ENCODE peak calls at places on chromosomes 16 and 17, in four cellular contexts. P is cardiac muscle cell; T is central memory CD4-positive, alpha-beta T cell; I is A549. Z is an unnamed sample.

GRCh38 chr16:77788196-77789084 is at the start of gene VAT1L:
- DNase-seq in I (peak; percentile 42), T (no peak), P (peak; percentile 53), Z (no peak)

GRCh38 chr16:80719573-80719972 is 84.8 kb downstream of the CDYL2 start:
- DNase-seq in P (no peak), T (no peak), I (no peak), Z (no peak)

GRCh38 chr17:31857920-31858646 is 961 bp downstream of the COPRS start:
- DNase-seq in P (no peak), I (no peak), T (no peak), Z (no peak)

GRCh38 chr16:50354629-50355456 is 13.9 kb downstream of the BRD7 start:
- DNase-seq in P (peak; percentile 23), I (no peak), T (peak; percentile 44), Z (no peak)

GRCh38 chr17:74325743-74326379 is at the start of gene KIF19:
- DNase-seq in P (peak; percentile 22), T (peak; percentile 45), I (no peak), Z (no peak)

GRCh38 chr17:46121165-46121764 is 72.0 kb downstream of the KANSL1 start:
- DNase-seq in I (no peak), T (no peak), P (no peak), Z (no peak)

GRCh38 chr17:6610011-6610410 is 30.5 kb downstream of the KIAA0753 start:
- DNase-seq in I (no peak), P (no peak), T (no peak), Z (no peak)

GRCh38 chr16:89155184-89155679 is 16.3 kb upstream of the CDH15 start:
- DNase-seq in P (peak; percentile 93), I (no peak), T (no peak), Z (no peak)

GRCh38 chr16:63130942-63131341 is 1094.7 kb upstream of the CDH8 start:
- DNase-seq in I (no peak), P (no peak), T (no peak), Z (no peak)

GRCh38 chr16:17072104-17072503 is 398.7 kb downstream of the XYLT1 start:
- DNase-seq in T (no peak), I (no peak), P (no peak), Z (no peak)

GRCh38 chr16:30747331-30747730 is 894 bp upstream of the PHKG2 start:
- DNase-seq in P (peak; percentile 18), I (no peak), T (no peak), Z (no peak)

GRCh38 chr17:57892820-57893595 is 43.2 kb upstream of the MRPS23 start:
- DNase-seq in P (peak; percentile 99), T (no peak), I (peak; percentile 90), Z (peak; percentile 95)

GRCh38 chr17:39618252-39618913 is 8.4 kb upstream of the PPP1R1B start:
- DNase-seq in T (no peak), P (peak; percentile 21), I (peak; percentile 65), Z (no peak)

GRCh38 chr17:39904990-39905288 is 13.5 kb downstream of the GSDMB start:
- DNase-seq in T (no peak), P (no peak), I (no peak), Z (no peak)

Z was measured in HuH-7.